ENCODE peak calls at places on chromosomes 1 and 21, in five cellular contexts. One of them, this sample, is unnamed.

GRCh38 chr1:11387829-11388228 is 91.1 kb upstream of the DISP3 start:
- DNase-seq in heart left ventricle: no peak
- DNase-seq in B cell: no peak
- DNase-seq in left ventricle myocardium superior: no peak
- DNase-seq in GM23248: no peak
- DNase-seq in this sample: no peak

GRCh38 chr21:46119565-46120271 is 21.8 kb downstream of the COL6A2 start:
- DNase-seq in B cell: peak; percentile 31
- DNase-seq in left ventricle myocardium superior: no peak
- DNase-seq in heart left ventricle: no peak
- DNase-seq in GM23248: no peak
- DNase-seq in this sample: peak; percentile 5

GRCh38 chr1:217907504-217907903 is 276.4 kb downstream of the SPATA17 start:
- DNase-seq in GM23248: peak; percentile 28
- DNase-seq in left ventricle myocardium superior: no peak
- DNase-seq in heart left ventricle: no peak
- DNase-seq in B cell: no peak
- DNase-seq in this sample: no peak

GRCh38 chr1:223873044-223873443 is 27.3 kb upstream of the TP53BP2 start:
- DNase-seq in left ventricle myocardium superior: no peak
- DNase-seq in heart left ventricle: no peak
- DNase-seq in B cell: no peak
- DNase-seq in GM23248: peak; percentile 1
- DNase-seq in this sample: no peak

GRCh38 chr1:151284013-151284577 is 2.0 kb downstream of the ZNF687 start:
- DNase-seq in heart left ventricle: no peak
- DNase-seq in GM23248: no peak
- DNase-seq in left ventricle myocardium superior: no peak
- DNase-seq in B cell: no peak
- DNase-seq in this sample: no peak

GRCh38 chr1:206544562-206545257 is 37.4 kb downstream of the RASSF5 start:
- DNase-seq in B cell: peak; percentile 81
- DNase-seq in GM23248: peak; percentile 46
- DNase-seq in heart left ventricle: peak; percentile 69
- DNase-seq in left ventricle myocardium superior: peak; percentile 80
- DNase-seq in this sample: peak; percentile 83

GRCh38 chr1:12204140-12204539 is 25.7 kb upstream of the VPS13D start:
- DNase-seq in heart left ventricle: no peak
- DNase-seq in left ventricle myocardium superior: no peak
- DNase-seq in GM23248: no peak
- DNase-seq in B cell: no peak
- DNase-seq in this sample: no peak

GRCh38 chr1:43302226-43302625 is 1.4 kb downstream of the TIE1 start:
- DNase-seq in heart left ventricle: no peak
- DNase-seq in left ventricle myocardium superior: no peak
- DNase-seq in B cell: no peak
- DNase-seq in GM23248: no peak
- DNase-seq in this sample: no peak

GRCh38 chr1:202105571-202106339 is 17.0 kb upstream of the GPR37L1 start:
- DNase-seq in B cell: no peak
- DNase-seq in left ventricle myocardium superior: no peak
- DNase-seq in GM23248: peak; percentile 81
- DNase-seq in heart left ventricle: no peak
- DNase-seq in this sample: no peak

GRCh38 chr1:84550826-84551225 is 23.4 kb downstream of the CTBS start:
- DNase-seq in heart left ventricle: no peak
- DNase-seq in GM23248: peak; percentile 35
- DNase-seq in left ventricle myocardium superior: no peak
- DNase-seq in B cell: no peak
- DNase-seq in this sample: no peak

GRCh38 chr1:157073944-157074685 is 25.5 kb downstream of the ETV3L start:
- DNase-seq in left ventricle myocardium superior: peak; percentile 80
- DNase-seq in B cell: no peak
- DNase-seq in GM23248: peak; percentile 86
- DNase-seq in heart left ventricle: peak; percentile 60
- DNase-seq in this sample: peak; percentile 73

GRCh38 chr1:162029205-162029604 is 5.5 kb upstream of the OLFML2B start:
- DNase-seq in GM23248: no peak
- DNase-seq in left ventricle myocardium superior: no peak
- DNase-seq in B cell: no peak
- DNase-seq in heart left ventricle: no peak
- DNase-seq in this sample: no peak

GRCh38 chr1:199665371-199665770 is 362.1 kb upstream of the NR5A2 start:
- DNase-seq in B cell: no peak
- DNase-seq in GM23248: no peak
- DNase-seq in left ventricle myocardium superior: no peak
- DNase-seq in heart left ventricle: no peak
- DNase-seq in this sample: no peak

GRCh38 chr21:35195232-35195631 is 146.1 kb upstream of the RUNX1 start:
- DNase-seq in left ventricle myocardium superior: no peak
- DNase-seq in B cell: no peak
- DNase-seq in GM23248: peak; percentile 42
- DNase-seq in heart left ventricle: no peak
- DNase-seq in this sample: no peak

This sample was measured in ascending aorta.